ENCODE peak calls at places on chromosomes 12 and 14, in six cellular contexts. K, E, O, L, T and W are unnamed samples.

GRCh38 chr14:69877492-69877891 is 1.7 kb upstream of the SMOC1 start:
- DNase-seq in O (no peak), L (no peak), K (no peak), T (peak; percentile 57), E (no peak), W (peak; percentile 33)

GRCh38 chr12:42299392-42300308 is 26.2 kb downstream of the ZCRB1 start:
- DNase-seq in L (no peak), T (no peak), O (no peak), K (peak; percentile 60), E (no peak), W (peak; percentile 20)

GRCh38 chr12:121295123-121295745 is 1.3 kb downstream of the CAMKK2 start:
- DNase-seq in L (no peak), O (no peak), K (no peak), T (no peak), E (no peak), W (peak; percentile 26)

GRCh38 chr14:104048758-104049496 is 36.6 kb upstream of the ASPG start:
- DNase-seq in O (no peak), T (no peak), K (peak; percentile 36), E (no peak), L (no peak), W (no peak)

GRCh38 chr14:56172571-56172971 is 54.4 kb downstream of the PELI2 start:
- DNase-seq in L (peak; percentile 41), T (no peak), O (no peak), E (no peak), K (peak; percentile 66), W (peak; percentile 87)

GRCh38 chr12:16857456-16857923 is 251.5 kb upstream of the LMO3 start:
- DNase-seq in K (no peak), T (no peak), O (no peak), L (no peak), E (no peak), W (no peak)

GRCh38 chr12:52645120-52645761 is 6.8 kb downstream of the KRT2 start:
- DNase-seq in T (no peak), E (peak; percentile 9), O (no peak), L (no peak), K (no peak), W (no peak)

GRCh38 chr12:88952543-88952942 is 372.3 kb upstream of the KITLG start:
- DNase-seq in E (no peak), L (no peak), O (no peak), K (peak; percentile 44), T (peak; percentile 39), W (peak; percentile 82)

GRCh38 chr14:36243183-36243582 is 66.7 kb upstream of the PTCSC3 start:
- DNase-seq in E (no peak), K (no peak), L (no peak), O (no peak), T (no peak), W (no peak)